ENCODE peak calls at places on chromosomes 13 and 19, in five cellular contexts. V, Q, M, A and I are unnamed samples.

GRCh38 chr13:21537105-21537504 is 66.9 kb downstream of the MICU2 start:
- DNase-seq in V (no peak), Q (peak; percentile 2), M (no peak), A (no peak), I (no peak)

GRCh38 chr19:17109962-17110598 is 34.5 kb downstream of the MYO9B start:
- DNase-seq in V (peak; percentile 13), Q (no peak), M (no peak), A (no peak), I (peak; percentile 90)

GRCh38 chr13:67224148-67224846 is 5.8 kb downstream of the PCDH9 start:
- DNase-seq in V (peak; percentile 24), Q (peak; percentile 90), M (peak; percentile 62), A (no peak), I (no peak)

GRCh38 chr13:28618595-28618994 is 40.3 kb upstream of the POMP start:
- DNase-seq in V (no peak), Q (no peak), M (peak; percentile 10), A (no peak), I (no peak)

GRCh38 chr19:35216026-35216832 is 12.3 kb downstream of the FAM187B start:
- DNase-seq in V (no peak), Q (no peak), M (no peak), A (no peak), I (no peak)

GRCh38 chr19:50432221-50432626 is 468 bp upstream of the MYBPC2 start:
- DNase-seq in V (no peak), Q (no peak), M (no peak), A (no peak), I (no peak)

GRCh38 chr19:36140289-36141038 is 598 bp downstream of the CAPNS1 start:
- DNase-seq in V (peak; percentile 27), Q (peak; percentile 47), M (peak; percentile 88), A (no peak), I (no peak)

GRCh38 chr13:114320065-114320464 is 5.8 kb downstream of the CHAMP1 start:
- DNase-seq in V (no peak), Q (no peak), M (no peak), A (no peak), I (no peak)

GRCh38 chr19:13460045-13460444 is 46.2 kb downstream of the CACNA1A start:
- DNase-seq in V (no peak), Q (no peak), M (no peak), A (no peak), I (no peak)

GRCh38 chr19:10566658-10567410 is 1.0 kb upstream of the KRI1 start:
- DNase-seq in V (peak; percentile 87), Q (no peak), M (no peak), A (peak; percentile 52), I (peak; percentile 25)

GRCh38 chr13:31859546-31859945 is 120.2 kb downstream of the RXFP2 start:
- DNase-seq in V (no peak), Q (no peak), M (no peak), A (no peak), I (no peak)

GRCh38 chr19:40055832-40056504 is at the start of gene ZNF780B:
- DNase-seq in V (peak; percentile 65), Q (peak; percentile 61), M (peak; percentile 81), A (peak; percentile 34), I (peak; percentile 85)

GRCh38 chr19:14072535-14073231 is at the start of gene MISP3:
- DNase-seq in V (no peak), Q (peak; percentile 34), M (peak; percentile 46), A (no peak), I (peak; percentile 89)

GRCh38 chr13:43264460-43264859 is 241.1 kb downstream of the DNAJC15 start:
- DNase-seq in V (no peak), Q (no peak), M (no peak), A (no peak), I (no peak)

GRCh38 chr19:31179471-31179852 is 169.8 kb downstream of the TSHZ3 start:
- DNase-seq in V (no peak), Q (no peak), M (no peak), A (no peak), I (no peak)

GRCh38 chr13:97385854-97386253 is 48.1 kb upstream of the RAP2A start:
- DNase-seq in V (no peak), Q (no peak), M (no peak), A (no peak), I (no peak)

GRCh38 chr13:108428691-108429090 is 159.2 kb downstream of the TNFSF13B start:
- DNase-seq in V (no peak), Q (no peak), M (no peak), A (no peak), I (no peak)

GRCh38 chr13:39036212-39036611 is 1.7 kb downstream of the PROSER1 start:
- DNase-seq in V (no peak), Q (peak; percentile 19), M (no peak), A (no peak), I (peak; percentile 37)

GRCh38 chr19:18468930-18469244 is 31.0 kb upstream of the ISYNA1 start:
- DNase-seq in V (no peak), Q (no peak), M (no peak), A (no peak), I (peak; percentile 27)

GRCh38 chr19:35403116-35403760 is 32.4 kb downstream of the GPR42 start:
- DNase-seq in V (no peak), Q (peak; percentile 3), M (no peak), A (no peak), I (no peak)

GRCh38 chr19:46975011-46975917 is 44.4 kb upstream of the NPAS1 start:
- DNase-seq in V (no peak), Q (no peak), M (no peak), A (no peak), I (no peak)

GRCh38 chr13:60627071-60627686 is 230.2 kb downstream of the TDRD3 start:
- DNase-seq in V (no peak), Q (peak; percentile 2), M (peak; percentile 51), A (no peak), I (no peak)

GRCh38 chr13:24293761-24294160 is 15.6 kb upstream of the C1QTNF9 start:
- DNase-seq in V (no peak), Q (no peak), M (peak; percentile 58), A (no peak), I (no peak)

GRCh38 chr13:44352671-44353070 is 21.0 kb upstream of the SERP2 start:
- DNase-seq in V (peak; percentile 6), Q (no peak), M (no peak), A (no peak), I (no peak)

GRCh38 chr19:44703336-44704078 is 4.6 kb downstream of the CEACAM16 start:
- DNase-seq in V (no peak), Q (no peak), M (no peak), A (no peak), I (no peak)

GRCh38 chr19:6720369-6721112 is at the start of gene C3:
- DNase-seq in V (no peak), Q (peak; percentile 36), M (no peak), A (no peak), I (no peak)

GRCh38 chr19:6719992-6720368 is 470 bp downstream of the C3 start:
- DNase-seq in V (no peak), Q (no peak), M (no peak), A (no peak), I (no peak)

GRCh38 chr19:6721113-6721474 is 644 bp upstream of the C3 start:
- DNase-seq in V (no peak), Q (no peak), M (no peak), A (no peak), I (no peak)

GRCh38 chr19:6723108-6723618 is 2.7 kb upstream of the C3 start:
- DNase-seq in V (no peak), Q (peak; percentile 22), M (no peak), A (no peak), I (peak; percentile 71)

GRCh38 chr19:6721773-6722172 is 1.3 kb upstream of the C3 start:
- DNase-seq in V (no peak), Q (no peak), M (no peak), A (no peak), I (no peak)
- H3K27ac ChIP-seq in V (no peak overlapping the region), Q (no peak overlapping the region), M (no peak overlapping the region), A (no peak overlapping the region), I (peak overlapping the region; percentile 81)

DNA sequence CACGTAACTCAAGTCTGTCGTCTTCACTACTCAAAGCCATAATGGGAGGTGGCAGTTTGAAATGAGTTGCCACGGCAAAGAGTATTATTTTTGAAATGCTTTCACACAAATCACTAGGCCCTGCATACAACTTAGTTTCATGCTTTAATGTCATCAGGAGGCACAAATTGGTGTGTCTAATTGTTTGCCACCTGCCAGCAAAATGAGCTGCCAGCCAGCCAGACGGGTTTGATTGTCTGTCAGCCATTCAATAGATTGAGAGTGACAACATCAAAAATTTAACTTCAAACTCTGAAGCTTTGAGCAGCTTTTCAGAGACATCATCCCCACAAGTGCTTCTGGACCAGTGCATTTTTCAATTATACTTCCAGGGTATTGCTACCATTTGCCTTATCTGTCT is 256.8 kb downstream of the NBEA start:
- DNase-seq in V (no peak), Q (no peak), M (no peak), A (no peak), I (no peak)
- H3K27ac ChIP-seq in V (no peak overlapping the region), Q (no peak overlapping the region), M (no peak overlapping the region), A (no peak overlapping the region), I (no peak overlapping the region)

DNA sequence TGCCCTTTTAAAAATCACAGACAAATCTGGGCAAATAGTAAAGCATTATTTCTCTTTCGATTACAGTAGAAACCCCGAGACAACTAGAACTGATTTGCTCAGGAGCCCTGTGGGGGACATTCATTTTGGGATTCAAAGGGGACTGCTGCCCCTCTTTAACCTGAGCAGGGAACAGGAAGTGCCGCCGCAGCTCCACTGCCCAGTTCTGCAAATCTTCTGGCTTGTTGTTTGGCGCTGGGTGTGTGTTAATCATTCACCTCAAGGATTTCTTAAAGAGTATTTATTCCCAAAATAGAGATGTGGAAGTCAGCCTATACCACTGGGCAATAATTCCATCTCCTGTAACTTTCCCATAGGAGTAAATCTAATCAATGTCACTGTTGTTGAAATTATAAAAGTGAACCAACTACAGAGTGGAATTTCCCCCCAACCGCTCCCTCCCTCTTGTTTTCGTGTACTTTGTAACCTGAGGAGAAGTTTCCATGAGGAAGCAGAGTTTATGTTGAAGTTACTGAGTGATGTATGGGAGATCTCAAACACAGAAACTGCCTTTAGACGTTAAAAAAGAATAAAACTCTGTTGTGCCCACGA is 515.8 kb downstream of the KLF12 start:
- DNase-seq in V (no peak), Q (no peak), M (no peak), A (no peak), I (no peak)
- H3K27ac ChIP-seq in V (no peak overlapping the region), Q (no peak overlapping the region), M (no peak overlapping the region), A (no peak overlapping the region), I (peak overlapping the region; percentile 33)

GRCh38 chr19:5953034-5953589 is 24.8 kb downstream of the RANBP3 start:
- DNase-seq in V (no peak), Q (peak; percentile 44), M (no peak), A (no peak), I (no peak)
- H3K27ac ChIP-seq in V (peak overlapping the region; percentile 35), Q (peak overlapping the region; percentile 79), M (peak overlapping the region; percentile 96), A (peak overlapping the region; percentile 26), I (peak overlapping the region; percentile 69)